ENCODE peak calls at places on chromosomes 2 and 18, in ten cellular contexts. U, Z, E, X, D, K, S, I, V and F are unnamed samples.
A peak's percentile ranks its signal among the peaks of the same experiment; 100 is the strongest.

GRCh38 chr18:36281941-36282340 is 15.6 kb upstream of the FHOD3 start:
- DNase-seq in U (no peak), Z (no peak), E (no peak), X (no peak), D (no peak), K (no peak), S (no peak), I (no peak), V (no peak), F (no peak)

GRCh38 chr2:78677774-78678173 is 347.7 kb upstream of the REG3G start:
- DNase-seq in U (no peak), Z (no peak), E (no peak), X (no peak), D (no peak), K (no peak), S (no peak), I (no peak), V (no peak), F (no peak)

GRCh38 chr2:328761-329160 is 40.9 kb upstream of the ALKAL2 start:
- DNase-seq in U (peak; percentile 70), Z (peak; percentile 93), E (no peak), X (no peak), D (no peak), K (no peak), S (no peak), I (no peak), V (no peak), F (no peak)

GRCh38 chr18:69400253-69400975 is at the start of gene DOK6:
- DNase-seq in U (peak; percentile 71), Z (no peak), E (peak; percentile 71), X (peak; percentile 74), D (no peak), K (no peak), S (peak; percentile 87), I (peak; percentile 30), V (peak; percentile 95), F (peak; percentile 79)

GRCh38 chr2:98461650-98462049 is 17.0 kb downstream of the INPP4A start:
- DNase-seq in U (no peak), Z (no peak), E (peak; percentile 58), X (peak; percentile 53), D (no peak), K (peak; percentile 24), S (no peak), I (peak; percentile 45), V (no peak), F (no peak)

GRCh38 chr2:239949079-239949478 is 76.1 kb downstream of the NDUFA10 start:
- DNase-seq in U (no peak), Z (no peak), E (peak; percentile 8), X (no peak), D (no peak), K (no peak), S (no peak), I (peak; percentile 12), V (no peak), F (no peak)

GRCh38 chr2:44005831-44006230 is 10.0 kb upstream of the LRPPRC start:
- DNase-seq in U (no peak), Z (no peak), E (no peak), X (no peak), D (no peak), K (no peak), S (no peak), I (no peak), V (no peak), F (peak; percentile 62)

GRCh38 chr2:101616411-101616810 is 81.1 kb upstream of the MAP4K4 start:
- DNase-seq in U (peak; percentile 11), Z (no peak), E (peak; percentile 50), X (peak; percentile 66), D (no peak), K (no peak), S (peak; percentile 58), I (peak; percentile 68), V (peak; percentile 24), F (no peak)

GRCh38 chr2:139769633-139770032 is 989.4 kb upstream of the NXPH2 start:
- DNase-seq in U (no peak), Z (no peak), E (no peak), X (no peak), D (no peak), K (no peak), S (no peak), I (no peak), V (no peak), F (no peak)

GRCh38 chr2:224469374-224469964 is 67.6 kb upstream of the FAM124B start:
- DNase-seq in U (no peak), Z (no peak), E (no peak), X (no peak), D (no peak), K (no peak), S (no peak), I (no peak), V (no peak), F (no peak)

GRCh38 chr2:197107291-197108269 is 181.1 kb upstream of the PGAP1 start:
- DNase-seq in U (peak; percentile 76), Z (no peak), E (no peak), X (peak; percentile 57), D (no peak), K (no peak), S (no peak), I (no peak), V (no peak), F (peak; percentile 54)

GRCh38 chr2:64214281-64215115 is 70.3 kb upstream of the PELI1 start:
- DNase-seq in U (peak; percentile 32), Z (no peak), E (peak; percentile 25), X (peak; percentile 38), D (no peak), K (peak; percentile 45), S (no peak), I (no peak), V (peak; percentile 72), F (peak; percentile 18)

GRCh38 chr18:79400091-79400590 is 4.4 kb downstream of the NFATC1 start:
- DNase-seq in U (no peak), Z (no peak), E (peak; percentile 82), X (peak; percentile 62), D (peak; percentile 50), K (peak; percentile 58), S (no peak), I (no peak), V (no peak), F (peak; percentile 77)

GRCh38 chr2:127887452-127888219 is 1.9 kb upstream of the AMMECR1L start:
- DNase-seq in U (peak; percentile 23), Z (no peak), E (no peak), X (no peak), D (no peak), K (no peak), S (no peak), I (no peak), V (no peak), F (peak; percentile 17)

GRCh38 chr18:45636110-45636509 is 20.8 kb downstream of the SLC14A2 start:
- DNase-seq in U (no peak), Z (no peak), E (no peak), X (no peak), D (no peak), K (no peak), S (no peak), I (no peak), V (no peak), F (peak; percentile 13)

GRCh38 chr2:63058742-63059433 is 8.3 kb downstream of the OTX1 start:
- DNase-seq in U (no peak), Z (no peak), E (no peak), X (peak; percentile 27), D (peak; percentile 23), K (no peak), S (no peak), I (no peak), V (no peak), F (peak; percentile 50)

GRCh38 chr2:156800781-156801366 is 364.7 kb downstream of the GPD2 start:
- DNase-seq in U (peak; percentile 17), Z (no peak), E (no peak), X (no peak), D (no peak), K (no peak), S (no peak), I (no peak), V (no peak), F (no peak)

GRCh38 chr18:51383116-51383515 is 185.6 kb upstream of the MEX3C start:
- DNase-seq in U (no peak), Z (no peak), E (no peak), X (no peak), D (no peak), K (no peak), S (no peak), I (no peak), V (no peak), F (no peak)

GRCh38 chr18:49048361-49048760 is 97.6 kb upstream of the SMAD7 start:
- DNase-seq in U (peak; percentile 58), Z (peak; percentile 4), E (no peak), X (no peak), D (no peak), K (no peak), S (no peak), I (no peak), V (no peak), F (peak; percentile 86)

GRCh38 chr2:212495076-212495475 is 43.5 kb downstream of the ERBB4 start:
- DNase-seq in U (no peak), Z (no peak), E (no peak), X (no peak), D (no peak), K (no peak), S (no peak), I (no peak), V (no peak), F (peak; percentile 42)

GRCh38 chr2:234725528-234726264 is 226.1 kb upstream of the SH3BP4 start:
- DNase-seq in U (no peak), Z (peak; percentile 10), E (no peak), X (no peak), D (no peak), K (peak; percentile 32), S (no peak), I (no peak), V (no peak), F (peak; percentile 65)

GRCh38 chr18:8800445-8800844 is 95.1 kb downstream of the MTCL1 start:
- DNase-seq in U (peak; percentile 96), Z (no peak), E (no peak), X (no peak), D (peak; percentile 69), K (no peak), S (no peak), I (no peak), V (no peak), F (peak; percentile 99)

GRCh38 chr2:109439897-109440506 is 173.8 kb downstream of the SEPTIN10 start:
- DNase-seq in U (no peak), Z (no peak), E (no peak), X (no peak), D (no peak), K (no peak), S (no peak), I (no peak), V (no peak), F (no peak)